ENCODE peak calls at places on chromosomes 2 and 18, in four cellular contexts. Y is HepG2, P is K562, K is GM12878. L is an unnamed sample.

GRCh38 chr2:220432645-220433044 is 805.2 kb downstream of the SLC4A3 start:
- DNase-seq in Y (no peak), P (no peak), K (peak; percentile 2), L (no peak)

GRCh38 chr2:12006841-12007240 is 260.4 kb downstream of the LPIN1 start:
- DNase-seq in Y (no peak), P (no peak), K (no peak), L (peak; percentile 47)

GRCh38 chr2:145715601-145716000 is 1195.7 kb upstream of the ZEB2 start:
- DNase-seq in Y (no peak), P (peak; percentile 25), K (no peak), L (no peak)

GRCh38 chr2:220504890-220505564 is 877.6 kb downstream of the SLC4A3 start:
- DNase-seq in Y (peak; percentile 3), P (no peak), K (no peak), L (peak; percentile 12)

GRCh38 chr2:45826889-45827635 is 175.6 kb downstream of the PRKCE start:
- DNase-seq in Y (no peak), P (no peak), K (no peak), L (no peak)

GRCh38 chr2:8334866-8335325 is 347.0 kb upstream of the ID2 start:
- DNase-seq in Y (no peak), P (no peak), K (no peak), L (no peak)

GRCh38 chr2:118973542-118973951 is 31.6 kb downstream of the MARCO start:
- DNase-seq in Y (no peak), P (no peak), K (no peak), L (no peak)

GRCh38 chr2:158101384-158101926 is at the start of gene UPP2:
- DNase-seq in Y (peak; percentile 50), P (no peak), K (no peak), L (no peak)

GRCh38 chr2:143429932-143430331 is 300.7 kb downstream of the ARHGAP15 start:
- DNase-seq in Y (no peak), P (no peak), K (no peak), L (no peak)

GRCh38 chr2:224417361-224417729 is 15.4 kb upstream of the FAM124B start:
- DNase-seq in Y (peak; percentile 15), P (no peak), K (no peak), L (no peak)

GRCh38 chr2:129893244-129893643 is 86.2 kb upstream of the RAB6C start:
- DNase-seq in Y (no peak), P (no peak), K (no peak), L (no peak)

GRCh38 chr2:120629241-120629895 is 106.3 kb upstream of the GLI2 start:
- DNase-seq in Y (no peak), P (no peak), K (no peak), L (no peak)

GRCh38 chr2:18156421-18156820 is 278.0 kb downstream of the KCNS3 start:
- DNase-seq in Y (no peak), P (no peak), K (no peak), L (no peak)

GRCh38 chr2:20509766-20510490 is 63.1 kb downstream of the RHOB start:
- DNase-seq in Y (peak; percentile 76), P (peak; percentile 80), K (no peak), L (peak; percentile 69)

GRCh38 chr2:217058791-217059755 is 199.2 kb upstream of the TNP1 start:
- DNase-seq in Y (no peak), P (peak; percentile 11), K (no peak), L (no peak)

GRCh38 chr2:195575879-195576391 is 81.1 kb upstream of the SLC39A10 start:
- DNase-seq in Y (peak; percentile 27), P (no peak), K (no peak), L (no peak)

GRCh38 chr18:58223717-58224424 is 179.8 kb downstream of the NEDD4L start:
- DNase-seq in Y (peak; percentile 81), P (peak; percentile 18), K (no peak), L (no peak)

GRCh38 chr2:162787616-162788015 is 51.0 kb downstream of the KCNH7 start:
- DNase-seq in Y (no peak), P (no peak), K (no peak), L (no peak)
- TF ChIP-seq CREM in Y (no peak), P (no peak), K (no peak), L (no peak)

DNA sequence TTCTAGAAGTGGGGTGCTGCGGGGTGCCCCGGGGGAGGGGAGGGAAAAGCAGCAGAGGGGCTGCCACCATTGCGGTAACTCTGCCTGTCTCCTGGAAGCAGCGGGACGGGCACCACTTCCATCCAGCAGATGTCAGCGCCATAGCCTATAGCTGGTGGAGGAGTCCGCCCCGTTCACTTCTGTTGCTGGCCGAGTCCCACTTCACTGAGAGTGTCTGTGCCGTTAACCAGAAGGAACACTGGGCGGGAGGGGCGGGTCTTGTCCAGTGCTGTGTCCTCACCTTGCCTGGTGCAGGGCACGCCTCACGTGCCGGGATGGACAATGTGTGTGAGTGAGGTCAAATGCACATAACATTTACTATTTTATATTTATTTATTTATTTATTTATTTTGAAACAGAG is 19.3 kb upstream of the ODC1 start:
- DNase-seq in Y (no peak), P (no peak), K (no peak), L (no peak)
- TF ChIP-seq SP1 in Y (no peak), P (no peak), K (no peak), L (no peak)

GRCh38 chr2:127722807-127723206 is 21.5 kb downstream of the SFT2D3 start:
- DNase-seq in Y (no peak), P (no peak), K (no peak), L (no peak)
- TF ChIP-seq CREM in Y (no peak), P (no peak), K (no peak), L (no peak)

GRCh38 chr2:218856168-218856895 is 3.3 kb upstream of the WNT6 start:
- DNase-seq in Y (no peak), P (no peak), K (no peak), L (no peak)

GRCh38 chr2:218854860-218855259 is 4.7 kb upstream of the WNT6 start:
- DNase-seq in Y (no peak), P (no peak), K (no peak), L (no peak)

GRCh38 chr2:218853766-218854165 is 5.8 kb upstream of the WNT6 start:
- DNase-seq in Y (no peak), P (no peak), K (no peak), L (no peak)

GRCh38 chr2:218856896-218857243 is 2.7 kb upstream of the WNT6 start:
- DNase-seq in Y (no peak), P (no peak), K (no peak), L (no peak)

DNA sequence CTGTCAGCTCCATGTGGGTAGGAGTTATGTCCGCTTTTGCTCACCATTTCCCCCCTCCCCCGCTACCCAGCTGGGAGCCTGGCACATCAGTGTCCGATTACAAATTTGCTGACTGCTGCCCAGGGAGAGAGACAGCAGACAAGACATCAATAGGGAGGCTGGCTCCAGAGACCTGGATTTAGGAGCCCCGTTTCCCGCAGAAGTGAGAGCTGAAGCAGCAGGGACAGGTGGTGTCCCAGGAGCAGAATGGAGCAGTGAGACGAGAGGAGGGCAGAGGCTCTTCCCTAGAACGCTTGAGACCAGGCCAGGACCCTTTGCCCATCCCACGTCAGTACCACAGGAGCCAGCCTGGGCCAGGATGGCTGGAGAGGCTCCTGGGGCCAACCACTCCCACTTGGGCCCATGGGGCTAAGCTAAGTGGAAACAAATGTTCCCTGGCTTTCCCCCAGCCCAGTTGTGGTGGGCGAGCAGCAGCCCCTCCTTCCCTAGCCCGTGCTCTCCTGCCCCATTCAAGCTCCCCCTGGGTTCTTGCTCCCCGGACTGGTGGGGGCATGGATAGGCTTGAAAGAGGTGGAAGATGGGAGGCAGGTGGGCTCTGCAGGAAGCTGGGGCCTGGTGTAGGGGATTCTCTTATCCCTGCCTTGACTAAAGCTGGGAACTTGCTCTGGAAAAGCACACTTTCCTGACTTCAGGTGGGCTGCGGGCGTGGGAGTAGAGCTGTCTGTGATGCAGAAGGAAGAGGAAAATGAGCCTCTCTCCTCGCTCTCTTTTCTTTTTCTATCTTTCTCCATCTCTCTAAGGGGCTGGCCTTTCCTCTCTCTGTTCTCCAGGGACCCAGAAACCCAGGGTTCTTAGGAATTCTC is 4.1 kb upstream of the WNT6 start:
- DNase-seq in Y (no peak), P (no peak), K (no peak), L (no peak)
- TF ChIP-seq SP1 in Y (no peak), P (no peak), K (no peak), L (no peak)

GRCh38 chr2:58558866-58559265 is 317.7 kb upstream of the FANCL start:
- DNase-seq in Y (no peak), P (no peak), K (no peak), L (no peak)

GRCh38 chr2:58560531-58560930 is 319.4 kb upstream of the FANCL start:
- DNase-seq in Y (no peak), P (no peak), K (no peak), L (no peak)

GRCh38 chr2:58557166-58557565 is 316.0 kb upstream of the FANCL start:
- DNase-seq in Y (no peak), P (no peak), K (no peak), L (no peak)

GRCh38 chr2:58562281-58562680 is 321.2 kb upstream of the FANCL start:
- DNase-seq in Y (no peak), P (no peak), K (no peak), L (no peak)
- TF ChIP-seq CREM in Y (no peak), P (no peak), K (no peak), L (no peak)

GRCh38 chr18:76978616-76979015 is 154.0 kb downstream of the MBP start:
- DNase-seq in Y (no peak), P (no peak), K (no peak), L (no peak)
- TF ChIP-seq SP1 in Y (no peak), P (no peak), K (no peak), L (no peak)